ENCODE peak calls at places on chromosome 13, in five cellular contexts. One of them, this sample, is unnamed.

GRCh38 chr13:41966671-41967070 is 5.8 kb upstream of the VWA8 start:
- DNase-seq in lower lobe of right lung: no peak
- DNase-seq in tibial nerve: no peak
- DNase-seq in choroid plexus epithelial cell: no peak
- DNase-seq in breast epithelium: no peak
- DNase-seq in this sample: no peak

GRCh38 chr13:94389544-94390351 is 89.7 kb downstream of the DCT start:
- DNase-seq in lower lobe of right lung: no peak
- DNase-seq in tibial nerve: no peak
- DNase-seq in choroid plexus epithelial cell: no peak
- DNase-seq in breast epithelium: no peak
- DNase-seq in this sample: no peak

GRCh38 chr13:106467406-106468122 is 67.9 kb downstream of the EFNB2 start:
- DNase-seq in lower lobe of right lung: no peak
- DNase-seq in tibial nerve: no peak
- DNase-seq in choroid plexus epithelial cell: peak; percentile 39
- DNase-seq in breast epithelium: no peak
- DNase-seq in this sample: no peak

GRCh38 chr13:67094078-67094477 is 136.1 kb downstream of the PCDH9 start:
- DNase-seq in lower lobe of right lung: no peak
- DNase-seq in tibial nerve: no peak
- DNase-seq in choroid plexus epithelial cell: no peak
- DNase-seq in breast epithelium: no peak
- DNase-seq in this sample: no peak

GRCh38 chr13:49784886-49785570 is 7.5 kb downstream of the KPNA3 start:
- DNase-seq in lower lobe of right lung: no peak
- DNase-seq in tibial nerve: no peak
- DNase-seq in choroid plexus epithelial cell: peak; percentile 54
- DNase-seq in breast epithelium: no peak
- DNase-seq in this sample: no peak

GRCh38 chr13:71801781-71802180 is 65.2 kb downstream of the DACH1 start:
- DNase-seq in lower lobe of right lung: no peak
- DNase-seq in tibial nerve: no peak
- DNase-seq in choroid plexus epithelial cell: no peak
- DNase-seq in breast epithelium: no peak
- DNase-seq in this sample: no peak

GRCh38 chr13:23637813-23638212 is 67.6 kb downstream of the TNFRSF19 start:
- DNase-seq in lower lobe of right lung: no peak
- DNase-seq in tibial nerve: peak; percentile 35
- DNase-seq in choroid plexus epithelial cell: no peak
- DNase-seq in breast epithelium: no peak
- DNase-seq in this sample: no peak

GRCh38 chr13:76944457-76944856 is 3.9 kb upstream of the ACOD1 start:
- DNase-seq in lower lobe of right lung: no peak
- DNase-seq in tibial nerve: no peak
- DNase-seq in choroid plexus epithelial cell: peak; percentile 70
- DNase-seq in breast epithelium: no peak
- DNase-seq in this sample: peak; percentile 47

GRCh38 chr13:40109324-40109958 is 454.0 kb downstream of the COG6 start:
- DNase-seq in lower lobe of right lung: no peak
- DNase-seq in tibial nerve: no peak
- DNase-seq in choroid plexus epithelial cell: peak; percentile 98
- DNase-seq in breast epithelium: no peak
- DNase-seq in this sample: peak; percentile 92

GRCh38 chr13:28337196-28338045 is 157.5 kb downstream of the FLT1 start:
- DNase-seq in lower lobe of right lung: no peak
- DNase-seq in tibial nerve: no peak
- DNase-seq in choroid plexus epithelial cell: peak; percentile 59
- DNase-seq in breast epithelium: no peak
- DNase-seq in this sample: peak; percentile 52

GRCh38 chr13:87671031-87671823 is at the start of gene SLITRK5:
- DNase-seq in lower lobe of right lung: peak; percentile 81
- DNase-seq in tibial nerve: peak; percentile 60
- DNase-seq in choroid plexus epithelial cell: peak; percentile 64
- DNase-seq in breast epithelium: peak; percentile 64
- DNase-seq in this sample: peak; percentile 87

GRCh38 chr13:30120133-30120822 is 187.1 kb downstream of the KATNAL1 start:
- DNase-seq in lower lobe of right lung: no peak
- DNase-seq in tibial nerve: no peak
- DNase-seq in choroid plexus epithelial cell: no peak
- DNase-seq in breast epithelium: no peak
- DNase-seq in this sample: no peak

GRCh38 chr13:76715621-76716020 is 170.6 kb downstream of the KCTD12 start:
- DNase-seq in lower lobe of right lung: no peak
- DNase-seq in tibial nerve: no peak
- DNase-seq in choroid plexus epithelial cell: no peak
- DNase-seq in breast epithelium: no peak
- DNase-seq in this sample: no peak

GRCh38 chr13:81988542-81988941 is 1647.6 kb upstream of the SPRY2 start:
- DNase-seq in lower lobe of right lung: no peak
- DNase-seq in tibial nerve: no peak
- DNase-seq in choroid plexus epithelial cell: no peak
- DNase-seq in breast epithelium: no peak
- DNase-seq in this sample: no peak

GRCh38 chr13:98509271-98510155 is 67.4 kb downstream of the STK24 start:
- DNase-seq in lower lobe of right lung: peak; percentile 74
- DNase-seq in tibial nerve: no peak
- DNase-seq in choroid plexus epithelial cell: peak; percentile 88
- DNase-seq in breast epithelium: no peak
- DNase-seq in this sample: peak; percentile 90

GRCh38 chr13:27482996-27483395 is 32.6 kb upstream of the MTIF3 start:
- DNase-seq in lower lobe of right lung: no peak
- DNase-seq in tibial nerve: no peak
- DNase-seq in choroid plexus epithelial cell: no peak
- DNase-seq in breast epithelium: no peak
- DNase-seq in this sample: no peak

GRCh38 chr13:112806761-112807652 is 117.2 kb downstream of the ATP11A start:
- DNase-seq in lower lobe of right lung: no peak
- DNase-seq in tibial nerve: no peak
- DNase-seq in choroid plexus epithelial cell: no peak
- DNase-seq in breast epithelium: no peak
- DNase-seq in this sample: no peak

GRCh38 chr13:32045963-32046785 is 14.6 kb downstream of the FRY start:
- DNase-seq in lower lobe of right lung: no peak
- DNase-seq in tibial nerve: no peak
- DNase-seq in choroid plexus epithelial cell: peak; percentile 72
- DNase-seq in breast epithelium: no peak
- DNase-seq in this sample: peak; percentile 46

GRCh38 chr13:75679459-75679858 is 43.3 kb downstream of the LMO7 start:
- DNase-seq in lower lobe of right lung: no peak
- DNase-seq in tibial nerve: no peak
- DNase-seq in choroid plexus epithelial cell: no peak
- DNase-seq in breast epithelium: no peak
- DNase-seq in this sample: no peak

GRCh38 chr13:46905249-46905648 is 8.4 kb upstream of the HTR2A start:
- DNase-seq in lower lobe of right lung: no peak
- DNase-seq in tibial nerve: no peak
- DNase-seq in choroid plexus epithelial cell: peak; percentile 58
- DNase-seq in breast epithelium: no peak
- DNase-seq in this sample: no peak
- TF ChIP-seq CTCF in lower lobe of right lung: no peak
- TF ChIP-seq CTCF in tibial nerve: no peak
- TF ChIP-seq CTCF in choroid plexus epithelial cell: peak; percentile 52
- TF ChIP-seq CTCF in breast epithelium: no peak
- TF ChIP-seq CTCF in this sample: peak; percentile 32

DNA sequence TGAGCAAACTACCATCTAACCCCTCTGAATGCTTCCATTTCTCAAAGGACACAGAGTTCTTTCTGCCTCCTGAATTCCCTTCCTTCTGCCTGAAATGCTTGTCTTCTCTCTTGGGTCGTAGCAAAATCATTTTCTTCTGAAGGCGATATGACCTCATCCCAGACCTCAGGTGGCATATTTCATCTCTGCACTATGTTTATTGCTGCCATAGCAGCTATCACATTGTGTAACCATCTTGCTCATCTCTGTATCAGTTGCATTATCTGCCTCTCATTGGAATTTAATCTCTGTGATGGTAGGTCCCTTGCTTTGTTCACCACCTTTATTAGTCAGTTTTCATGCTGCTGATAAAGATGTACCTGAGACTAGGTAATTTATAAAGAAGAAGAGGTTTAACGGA is 32.5 kb upstream of the RAP2A start:
- DNase-seq in lower lobe of right lung: no peak
- DNase-seq in tibial nerve: no peak
- DNase-seq in choroid plexus epithelial cell: no peak
- DNase-seq in breast epithelium: no peak
- DNase-seq in this sample: no peak
- H3K4me3 ChIP-seq in lower lobe of right lung: no peak overlapping the region
- H3K4me3 ChIP-seq in tibial nerve: no peak overlapping the region
- H3K4me3 ChIP-seq in choroid plexus epithelial cell: no peak overlapping the region
- H3K4me3 ChIP-seq in breast epithelium: no peak overlapping the region
- H3K4me3 ChIP-seq in this sample: no peak overlapping the region

DNA sequence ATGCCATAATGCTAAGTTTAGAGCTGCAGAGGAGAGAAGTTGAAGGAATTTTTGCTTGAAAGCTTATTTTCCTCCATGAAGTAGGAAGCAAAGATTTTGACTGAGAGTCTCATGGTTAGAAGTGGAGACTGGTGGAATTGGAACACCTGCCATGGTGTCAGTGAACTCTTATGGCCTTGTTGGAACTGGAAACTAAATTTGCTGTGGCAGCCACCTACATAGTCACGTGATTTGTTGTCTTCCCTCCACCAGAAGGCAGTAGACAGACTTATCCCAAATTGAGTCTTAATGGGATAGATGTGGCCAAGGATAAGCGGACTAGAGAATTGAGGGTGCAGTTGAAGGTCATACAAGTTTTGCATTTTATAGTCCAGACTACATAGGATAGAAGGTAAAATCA is 22.1 kb downstream of the NDFIP2 start:
- DNase-seq in lower lobe of right lung: no peak
- DNase-seq in tibial nerve: no peak
- DNase-seq in choroid plexus epithelial cell: no peak
- DNase-seq in breast epithelium: no peak
- DNase-seq in this sample: no peak
- TF ChIP-seq CTCF in lower lobe of right lung: no peak
- TF ChIP-seq CTCF in tibial nerve: no peak
- TF ChIP-seq CTCF in choroid plexus epithelial cell: no peak
- TF ChIP-seq CTCF in breast epithelium: no peak
- TF ChIP-seq CTCF in this sample: no peak

DNA sequence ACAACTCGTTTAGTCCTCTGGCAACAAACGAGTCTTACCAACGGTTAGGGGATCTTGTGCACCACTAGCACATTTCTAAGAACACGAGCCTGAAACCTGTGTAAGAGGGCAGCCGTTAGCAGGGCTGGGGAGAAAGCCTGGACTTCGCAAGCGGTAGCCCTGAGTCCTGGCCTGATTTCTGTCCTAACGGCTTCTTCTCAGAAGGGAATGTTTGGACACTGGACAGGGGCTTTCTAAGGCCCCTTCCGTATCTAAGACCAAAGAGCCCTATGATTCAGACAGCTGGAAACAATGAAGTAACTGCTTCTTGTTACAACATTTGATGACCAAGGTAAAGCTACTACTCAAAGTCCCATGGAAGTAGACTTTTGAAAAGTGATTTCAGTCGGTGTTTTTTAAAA is 2.2 kb downstream of the ANKRD10 start:
- DNase-seq in lower lobe of right lung: no peak
- DNase-seq in tibial nerve: no peak
- DNase-seq in choroid plexus epithelial cell: peak; percentile 78
- DNase-seq in breast epithelium: no peak
- DNase-seq in this sample: peak; percentile 72
- H3K4me3 ChIP-seq in lower lobe of right lung: peak overlapping the region; percentile 98
- H3K4me3 ChIP-seq in tibial nerve: no peak overlapping the region
- H3K4me3 ChIP-seq in choroid plexus epithelial cell: peak overlapping the region; percentile 94
- H3K4me3 ChIP-seq in breast epithelium: peak overlapping the region; percentile 99
- H3K4me3 ChIP-seq in this sample: peak overlapping the region; percentile 90

GRCh38 chr13:44818428-44818827 is 170.8 kb downstream of the NUFIP1 start:
- DNase-seq in lower lobe of right lung: no peak
- DNase-seq in tibial nerve: no peak
- DNase-seq in choroid plexus epithelial cell: peak; percentile 65
- DNase-seq in breast epithelium: no peak
- DNase-seq in this sample: peak; percentile 38
- TF ChIP-seq CTCF in lower lobe of right lung: no peak
- TF ChIP-seq CTCF in tibial nerve: no peak
- TF ChIP-seq CTCF in choroid plexus epithelial cell: peak; percentile 48
- TF ChIP-seq CTCF in breast epithelium: no peak
- TF ChIP-seq CTCF in this sample: no peak

GRCh38 chr13:37869756-37870488 is at the start of gene TRPC4:
- DNase-seq in lower lobe of right lung: peak; percentile 41
- DNase-seq in tibial nerve: no peak
- DNase-seq in choroid plexus epithelial cell: peak; percentile 89
- DNase-seq in breast epithelium: no peak
- DNase-seq in this sample: peak; percentile 74
- H3K4me3 ChIP-seq in lower lobe of right lung: peak within 1 kb of the TSS; percentile 48
- H3K4me3 ChIP-seq in tibial nerve: peak within 1 kb of the TSS; percentile 54
- H3K4me3 ChIP-seq in choroid plexus epithelial cell: peak within 1 kb of the TSS; percentile 83
- H3K4me3 ChIP-seq in breast epithelium: peak within 1 kb of the TSS; percentile 64
- H3K4me3 ChIP-seq in this sample: peak within 1 kb of the TSS; percentile 70

GRCh38 chr13:103803349-103803748 is 737.1 kb upstream of the SLC10A2 start:
- DNase-seq in lower lobe of right lung: no peak
- DNase-seq in tibial nerve: no peak
- DNase-seq in choroid plexus epithelial cell: no peak
- DNase-seq in breast epithelium: no peak
- DNase-seq in this sample: no peak

GRCh38 chr13:103794526-103794925 is 728.3 kb upstream of the SLC10A2 start:
- DNase-seq in lower lobe of right lung: no peak
- DNase-seq in tibial nerve: no peak
- DNase-seq in choroid plexus epithelial cell: no peak
- DNase-seq in breast epithelium: no peak
- DNase-seq in this sample: no peak

GRCh38 chr13:103795892-103796478 is 729.8 kb upstream of the SLC10A2 start:
- DNase-seq in lower lobe of right lung: no peak
- DNase-seq in tibial nerve: no peak
- DNase-seq in choroid plexus epithelial cell: no peak
- DNase-seq in breast epithelium: no peak
- DNase-seq in this sample: no peak

GRCh38 chr13:103799028-103799427 is 732.8 kb upstream of the SLC10A2 start:
- DNase-seq in lower lobe of right lung: no peak
- DNase-seq in tibial nerve: no peak
- DNase-seq in choroid plexus epithelial cell: peak; percentile 2
- DNase-seq in breast epithelium: no peak
- DNase-seq in this sample: no peak
- TF ChIP-seq CTCF in lower lobe of right lung: no peak
- TF ChIP-seq CTCF in tibial nerve: no peak
- TF ChIP-seq CTCF in choroid plexus epithelial cell: no peak
- TF ChIP-seq CTCF in breast epithelium: no peak
- TF ChIP-seq CTCF in this sample: no peak

GRCh38 chr13:59665736-59666135 is 498.0 kb downstream of the DIAPH3 start:
- DNase-seq in lower lobe of right lung: no peak
- DNase-seq in tibial nerve: no peak
- DNase-seq in choroid plexus epithelial cell: no peak
- DNase-seq in breast epithelium: no peak
- DNase-seq in this sample: no peak

GRCh38 chr13:59664586-59664985 is 499.1 kb downstream of the DIAPH3 start:
- DNase-seq in lower lobe of right lung: no peak
- DNase-seq in tibial nerve: no peak
- DNase-seq in choroid plexus epithelial cell: no peak
- DNase-seq in breast epithelium: no peak
- DNase-seq in this sample: no peak

GRCh38 chr13:59663707-59664106 is 500.0 kb downstream of the DIAPH3 start:
- DNase-seq in lower lobe of right lung: no peak
- DNase-seq in tibial nerve: no peak
- DNase-seq in choroid plexus epithelial cell: no peak
- DNase-seq in breast epithelium: no peak
- DNase-seq in this sample: no peak

GRCh38 chr13:59666504-59666903 is 497.2 kb downstream of the DIAPH3 start:
- DNase-seq in lower lobe of right lung: no peak
- DNase-seq in tibial nerve: no peak
- DNase-seq in choroid plexus epithelial cell: no peak
- DNase-seq in breast epithelium: no peak
- DNase-seq in this sample: peak; percentile 18

GRCh38 chr13:59665184-59665583 is 498.5 kb downstream of the DIAPH3 start:
- DNase-seq in lower lobe of right lung: no peak
- DNase-seq in tibial nerve: no peak
- DNase-seq in choroid plexus epithelial cell: no peak
- DNase-seq in breast epithelium: no peak
- DNase-seq in this sample: no peak
- H3K4me3 ChIP-seq in lower lobe of right lung: no peak overlapping the region
- H3K4me3 ChIP-seq in tibial nerve: no peak overlapping the region
- H3K4me3 ChIP-seq in choroid plexus epithelial cell: no peak overlapping the region
- H3K4me3 ChIP-seq in breast epithelium: no peak overlapping the region
- H3K4me3 ChIP-seq in this sample: no peak overlapping the region